ENCODE peak calls at places on chromosomes 6 and 20, in six cellular contexts. L is IMR-90, E is uterus, X is GM12892, P is heart left ventricle, G is body of pancreas. F is an unnamed sample.

GRCh38 chr6:111973897-111974639 is 79.8 kb upstream of the CCN6 start:
- DNase-seq in L (peak), E (no peak), X (no peak), P (no peak), G (no peak), F (no peak)

GRCh38 chr6:13407709-13408695 is 79.4 kb downstream of the GFOD1 start:
- DNase-seq in L (peak), E (no peak), X (no peak), P (no peak), G (peak), F (peak)

GRCh38 chr6:2896741-2897140 is 6.4 kb downstream of the SERPINB9 start:
- DNase-seq in L (no peak), E (no peak), X (no peak), P (no peak), G (no peak), F (no peak)

GRCh38 chr6:37979392-37980221 is 160.1 kb downstream of the ZFAND3 start:
- DNase-seq in L (no peak), E (no peak), X (no peak), P (no peak), G (no peak), F (no peak)

GRCh38 chr6:35505985-35506384 is 6.7 kb downstream of the TULP1 start:
- DNase-seq in L (no peak), E (no peak), X (no peak), P (no peak), G (no peak), F (no peak)

GRCh38 chr6:170030284-170031095 is 260.4 kb downstream of the DLL1 start:
- DNase-seq in L (no peak), E (peak), X (no peak), P (no peak), G (no peak), F (no peak)

GRCh38 chr20:24208652-24209051 is 220.1 kb upstream of the GGTLC1 start:
- DNase-seq in L (no peak), E (no peak), X (no peak), P (no peak), G (no peak), F (no peak)

GRCh38 chr6:163341671-163342070 is 72.8 kb upstream of the QKI start:
- DNase-seq in L (no peak), E (no peak), X (no peak), P (no peak), G (no peak), F (no peak)

GRCh38 chr6:101236709-101237108 is 156.8 kb upstream of the GRIK2 start:
- DNase-seq in L (no peak), E (no peak), X (no peak), P (no peak), G (no peak), F (no peak)

GRCh38 chr20:25389381-25389857 is 1.2 kb downstream of the ABHD12 start:
- DNase-seq in L (peak), E (no peak), X (no peak), P (no peak), G (no peak), F (no peak)

GRCh38 chr6:99334526-99335127 is 14.8 kb downstream of the FAXC start:
- DNase-seq in L (peak), E (no peak), X (no peak), P (no peak), G (peak), F (peak)

GRCh38 chr20:64268180-64268579 is 12.6 kb downstream of the PCMTD2 start:
- DNase-seq in L (no peak), E (no peak), X (no peak), P (no peak), G (no peak), F (no peak)

GRCh38 chr6:92767101-92767500 is 652.3 kb downstream of the EPHA7 start:
- DNase-seq in L (no peak), E (no peak), X (no peak), P (no peak), G (no peak), F (no peak)

GRCh38 chr6:147298461-147298860 is 94.2 kb downstream of the STXBP5 start:
- DNase-seq in L (no peak), E (no peak), X (no peak), P (no peak), G (no peak), F (no peak)

GRCh38 chr6:95017922-95018321 is 559.4 kb upstream of the MANEA start:
- DNase-seq in L (no peak), E (no peak), X (no peak), P (no peak), G (no peak), F (no peak)

GRCh38 chr6:3451498-3451897 is 5.4 kb downstream of the SLC22A23 start:
- DNase-seq in L (no peak), E (no peak), X (no peak), P (no peak), G (no peak), F (no peak)

GRCh38 chr6:82365011-82365751 is 1.6 kb downstream of the TPBG start:
- DNase-seq in L (peak), E (peak), X (peak), P (peak), G (peak), F (no peak)

GRCh38 chr6:166553563-166554271 is 32.8 kb downstream of the RAMACL start:
- DNase-seq in L (peak), E (peak), X (no peak), P (no peak), G (no peak), F (no peak)

GRCh38 chr20:32007787-32008616 is 2.2 kb upstream of the CCM2L start:
- DNase-seq in L (no peak), E (peak), X (no peak), P (peak), G (peak), F (peak)

GRCh38 chr6:98384766-98385165 is 449.6 kb upstream of the POU3F2 start:
- DNase-seq in L (no peak), E (no peak), X (no peak), P (no peak), G (no peak), F (no peak)

GRCh38 chr6:110101885-110102284 is 77.6 kb downstream of the WASF1 start:
- DNase-seq in L (no peak), E (no peak), X (no peak), P (no peak), G (no peak), F (no peak)

GRCh38 chr20:45924391-45925261 is 9.9 kb upstream of the PCIF1 start:
- DNase-seq in L (peak), E (peak), X (no peak), P (no peak), G (peak), F (peak)

GRCh38 chr20:13238001-13238653 is 17.1 kb downstream of the ISM1 start:
- DNase-seq in L (no peak), E (no peak), X (no peak), P (no peak), G (no peak), F (no peak)

GRCh38 chr6:7165736-7166296 is 58.1 kb downstream of the RREB1 start:
- DNase-seq in L (no peak), E (no peak), X (no peak), P (no peak), G (no peak), F (peak)

GRCh38 chr6:54244430-54244829 is 63.8 kb upstream of the TINAG start:
- DNase-seq in L (peak), E (no peak), X (no peak), P (no peak), G (no peak), F (no peak)

GRCh38 chr6:35014786-35015185 is 125.7 kb downstream of the ANKS1A start:
- DNase-seq in L (peak), E (no peak), X (no peak), P (no peak), G (no peak), F (no peak)

GRCh38 chr20:14865169-14865568 is 527.8 kb upstream of the FLRT3 start:
- DNase-seq in L (no peak), E (no peak), X (no peak), P (no peak), G (no peak), F (no peak)

GRCh38 chr20:23106271-23106851 is 20.2 kb upstream of the CD93 start:
- DNase-seq in L (peak), E (no peak), X (no peak), P (no peak), G (no peak), F (no peak)
- TF ChIP-seq POLR2A in L (no peak), E (no peak), X (no peak), P (peak), G (no peak), F (no peak)

DNA sequence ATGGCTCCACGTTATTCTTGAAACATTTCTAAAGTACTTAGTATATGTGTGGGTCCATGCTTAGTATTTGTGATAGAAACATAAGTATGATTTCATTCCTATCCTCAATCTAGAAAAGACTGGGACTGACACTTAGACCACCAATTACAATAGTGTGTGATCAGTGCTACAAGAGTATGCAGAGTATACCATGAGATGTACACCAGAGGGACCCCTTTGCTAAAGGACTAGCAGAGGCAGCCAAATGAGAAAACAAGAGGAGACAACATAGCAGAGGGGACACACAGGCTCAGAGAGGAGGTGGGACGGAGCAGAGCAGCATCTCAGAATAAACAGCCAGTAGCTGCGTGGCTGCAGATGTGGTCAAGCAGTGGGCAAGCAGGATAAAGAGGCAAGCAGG is 21.0 kb downstream of the RMND1 start:
- DNase-seq in L (no peak), E (no peak), X (no peak), P (no peak), G (no peak), F (no peak)
- TF ChIP-seq POLR2A in L (no peak), E (no peak), X (no peak), P (no peak), G (no peak), F (no peak)

DNA sequence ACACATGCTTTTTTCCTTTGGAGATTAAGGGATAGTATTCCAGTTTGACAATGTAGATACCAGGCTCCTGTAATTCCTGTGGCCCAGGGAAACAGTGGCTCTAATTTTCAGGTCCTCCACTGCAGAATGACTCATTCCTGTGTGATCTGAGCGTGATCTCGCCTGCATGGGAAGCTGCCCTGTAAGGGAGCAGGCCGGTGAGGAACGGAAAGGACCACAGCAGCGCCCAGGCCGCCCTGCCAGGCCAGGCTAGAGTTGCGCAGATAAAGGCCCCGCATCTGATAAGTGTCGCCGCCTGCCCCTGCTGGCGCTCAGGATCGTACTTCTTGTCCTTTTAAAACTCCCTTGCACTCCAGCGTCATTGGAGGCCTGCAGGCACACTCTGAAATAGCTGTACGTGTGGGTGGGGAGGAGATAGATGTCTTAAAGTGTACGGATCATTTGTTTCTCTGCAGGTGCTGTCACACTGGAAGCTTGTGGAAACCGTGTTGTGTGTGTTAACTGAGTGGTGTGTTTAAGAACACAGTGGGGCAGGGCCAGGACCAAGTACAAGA is 60.7 kb downstream of the SYNJ2 start:
- DNase-seq in L (peak), E (peak), X (no peak), P (peak), G (no peak), F (peak)
- TF ChIP-seq POLR2A in L (no peak), E (no peak), X (no peak), P (peak), G (no peak), F (no peak)

GRCh38 chr6:26124550-26125014 is 37.4 kb downstream of the HFE start:
- DNase-seq in L (no peak), E (no peak), X (no peak), P (no peak), G (no peak), F (no peak)
- TF ChIP-seq POLR2A in L (no peak), E (no peak), X (no peak), P (no peak), G (no peak), F (no peak)